ENCODE peak calls at places on chromosomes 11 and 22, in eight cellular contexts. One of them, this sample, is unnamed.

GRCh38 chr22:46972901-46973831 is 210.7 kb downstream of the TBC1D22A start:
- DNase-seq in NCI-H1092: no peak
- DNase-seq in pons: no peak
- DNase-seq in MCF 10A: no peak
- DNase-seq in tibial nerve: no peak
- DNase-seq in stimulated activated CD8-positive, alpha-beta memory T cell treated with anti-CD3 and anti-CD28 coated beads, Interleukin-4, amount 100 ng/mL, for 1 hour: no peak
- DNase-seq in A172: no peak
- DNase-seq in midbrain: no peak
- DNase-seq in this sample: no peak

GRCh38 chr22:44707752-44708151 is 5.7 kb downstream of the PRR5 start:
- DNase-seq in NCI-H1092: no peak
- DNase-seq in pons: no peak
- DNase-seq in MCF 10A: no peak
- DNase-seq in tibial nerve: no peak
- DNase-seq in stimulated activated CD8-positive, alpha-beta memory T cell treated with anti-CD3 and anti-CD28 coated beads, Interleukin-4, amount 100 ng/mL, for 1 hour: no peak
- DNase-seq in A172: no peak
- DNase-seq in midbrain: no peak
- DNase-seq in this sample: no peak

GRCh38 chr22:23225337-23225723 is 45.0 kb downstream of the BCR start:
- DNase-seq in NCI-H1092: no peak
- DNase-seq in pons: no peak
- DNase-seq in MCF 10A: no peak
- DNase-seq in tibial nerve: no peak
- DNase-seq in stimulated activated CD8-positive, alpha-beta memory T cell treated with anti-CD3 and anti-CD28 coated beads, Interleukin-4, amount 100 ng/mL, for 1 hour: no peak
- DNase-seq in A172: no peak
- DNase-seq in midbrain: no peak
- DNase-seq in this sample: no peak

GRCh38 chr11:120835601-120836228 is 188.2 kb upstream of the TBCEL start:
- DNase-seq in NCI-H1092: no peak
- DNase-seq in pons: no peak
- DNase-seq in MCF 10A: no peak
- DNase-seq in tibial nerve: no peak
- DNase-seq in stimulated activated CD8-positive, alpha-beta memory T cell treated with anti-CD3 and anti-CD28 coated beads, Interleukin-4, amount 100 ng/mL, for 1 hour: no peak
- DNase-seq in A172: no peak
- DNase-seq in midbrain: no peak
- DNase-seq in this sample: no peak

GRCh38 chr11:113781682-113782081 is 2.1 kb downstream of the CLDN25 start:
- DNase-seq in NCI-H1092: no peak
- DNase-seq in pons: no peak
- DNase-seq in MCF 10A: no peak
- DNase-seq in tibial nerve: no peak
- DNase-seq in stimulated activated CD8-positive, alpha-beta memory T cell treated with anti-CD3 and anti-CD28 coated beads, Interleukin-4, amount 100 ng/mL, for 1 hour: no peak
- DNase-seq in A172: no peak
- DNase-seq in midbrain: no peak
- DNase-seq in this sample: no peak

GRCh38 chr22:39517470-39517869 is 2.9 kb upstream of the ATF4 start:
- DNase-seq in NCI-H1092: no peak
- DNase-seq in pons: no peak
- DNase-seq in MCF 10A: no peak
- DNase-seq in tibial nerve: no peak
- DNase-seq in stimulated activated CD8-positive, alpha-beta memory T cell treated with anti-CD3 and anti-CD28 coated beads, Interleukin-4, amount 100 ng/mL, for 1 hour: no peak
- DNase-seq in A172: no peak
- DNase-seq in midbrain: no peak
- DNase-seq in this sample: no peak

GRCh38 chr22:50481440-50482106 is at the start of gene ADM2:
- DNase-seq in NCI-H1092: no peak
- DNase-seq in pons: no peak
- DNase-seq in MCF 10A: no peak
- DNase-seq in tibial nerve: no peak
- DNase-seq in stimulated activated CD8-positive, alpha-beta memory T cell treated with anti-CD3 and anti-CD28 coated beads, Interleukin-4, amount 100 ng/mL, for 1 hour: peak; percentile 39
- DNase-seq in A172: no peak
- DNase-seq in midbrain: no peak
- DNase-seq in this sample: peak; percentile 66

GRCh38 chr11:102794382-102794781 is 3.6 kb downstream of the MMP1 start:
- DNase-seq in NCI-H1092: no peak
- DNase-seq in pons: no peak
- DNase-seq in MCF 10A: peak; percentile 63
- DNase-seq in tibial nerve: no peak
- DNase-seq in stimulated activated CD8-positive, alpha-beta memory T cell treated with anti-CD3 and anti-CD28 coated beads, Interleukin-4, amount 100 ng/mL, for 1 hour: no peak
- DNase-seq in A172: peak; percentile 33
- DNase-seq in midbrain: no peak
- DNase-seq in this sample: no peak

GRCh38 chr11:33598426-33599069 is 102.1 kb downstream of the C11orf91 start:
- DNase-seq in NCI-H1092: peak; percentile 85
- DNase-seq in pons: peak; percentile 11
- DNase-seq in MCF 10A: no peak
- DNase-seq in tibial nerve: no peak
- DNase-seq in stimulated activated CD8-positive, alpha-beta memory T cell treated with anti-CD3 and anti-CD28 coated beads, Interleukin-4, amount 100 ng/mL, for 1 hour: no peak
- DNase-seq in A172: no peak
- DNase-seq in midbrain: peak; percentile 17
- DNase-seq in this sample: no peak

GRCh38 chr11:66341502-66342126 is 3.3 kb downstream of the BRMS1 start:
- DNase-seq in NCI-H1092: no peak
- DNase-seq in pons: no peak
- DNase-seq in MCF 10A: no peak
- DNase-seq in tibial nerve: no peak
- DNase-seq in stimulated activated CD8-positive, alpha-beta memory T cell treated with anti-CD3 and anti-CD28 coated beads, Interleukin-4, amount 100 ng/mL, for 1 hour: no peak
- DNase-seq in A172: no peak
- DNase-seq in midbrain: no peak
- DNase-seq in this sample: no peak

GRCh38 chr11:95302211-95302610 is 71.2 kb upstream of the SESN3 start:
- DNase-seq in NCI-H1092: no peak
- DNase-seq in pons: no peak
- DNase-seq in MCF 10A: no peak
- DNase-seq in tibial nerve: no peak
- DNase-seq in stimulated activated CD8-positive, alpha-beta memory T cell treated with anti-CD3 and anti-CD28 coated beads, Interleukin-4, amount 100 ng/mL, for 1 hour: no peak
- DNase-seq in A172: no peak
- DNase-seq in midbrain: no peak
- DNase-seq in this sample: no peak

GRCh38 chr22:23072035-23072910 is 2.0 kb downstream of the GNAZ start:
- DNase-seq in NCI-H1092: no peak
- DNase-seq in pons: no peak
- DNase-seq in MCF 10A: no peak
- DNase-seq in tibial nerve: no peak
- DNase-seq in stimulated activated CD8-positive, alpha-beta memory T cell treated with anti-CD3 and anti-CD28 coated beads, Interleukin-4, amount 100 ng/mL, for 1 hour: no peak
- DNase-seq in A172: no peak
- DNase-seq in midbrain: no peak
- DNase-seq in this sample: no peak

GRCh38 chr11:96779030-96779429 is 389.2 kb downstream of the JRKL start:
- DNase-seq in NCI-H1092: no peak
- DNase-seq in pons: no peak
- DNase-seq in MCF 10A: no peak
- DNase-seq in tibial nerve: no peak
- DNase-seq in stimulated activated CD8-positive, alpha-beta memory T cell treated with anti-CD3 and anti-CD28 coated beads, Interleukin-4, amount 100 ng/mL, for 1 hour: no peak
- DNase-seq in A172: no peak
- DNase-seq in midbrain: no peak
- DNase-seq in this sample: no peak

GRCh38 chr11:112310867-112311266 is 50.2 kb upstream of the PLET1 start:
- DNase-seq in NCI-H1092: no peak
- DNase-seq in pons: no peak
- DNase-seq in MCF 10A: no peak
- DNase-seq in tibial nerve: no peak
- DNase-seq in stimulated activated CD8-positive, alpha-beta memory T cell treated with anti-CD3 and anti-CD28 coated beads, Interleukin-4, amount 100 ng/mL, for 1 hour: no peak
- DNase-seq in A172: no peak
- DNase-seq in midbrain: no peak
- DNase-seq in this sample: no peak

GRCh38 chr22:19565382-19565902 is 41.2 kb upstream of the CLDN5 start:
- DNase-seq in NCI-H1092: no peak
- DNase-seq in pons: no peak
- DNase-seq in MCF 10A: no peak
- DNase-seq in tibial nerve: no peak
- DNase-seq in stimulated activated CD8-positive, alpha-beta memory T cell treated with anti-CD3 and anti-CD28 coated beads, Interleukin-4, amount 100 ng/mL, for 1 hour: no peak
- DNase-seq in A172: no peak
- DNase-seq in midbrain: no peak
- DNase-seq in this sample: no peak

GRCh38 chr11:114083256-114084252 is 24.0 kb downstream of the ZBTB16 start:
- DNase-seq in NCI-H1092: no peak
- DNase-seq in pons: no peak
- DNase-seq in MCF 10A: no peak
- DNase-seq in tibial nerve: no peak
- DNase-seq in stimulated activated CD8-positive, alpha-beta memory T cell treated with anti-CD3 and anti-CD28 coated beads, Interleukin-4, amount 100 ng/mL, for 1 hour: no peak
- DNase-seq in A172: no peak
- DNase-seq in midbrain: no peak
- DNase-seq in this sample: no peak

GRCh38 chr11:69896250-69896649 is 77.0 kb upstream of the FGF3 start:
- DNase-seq in NCI-H1092: no peak
- DNase-seq in pons: no peak
- DNase-seq in MCF 10A: no peak
- DNase-seq in tibial nerve: no peak
- DNase-seq in stimulated activated CD8-positive, alpha-beta memory T cell treated with anti-CD3 and anti-CD28 coated beads, Interleukin-4, amount 100 ng/mL, for 1 hour: no peak
- DNase-seq in A172: peak; percentile 40
- DNase-seq in midbrain: no peak
- DNase-seq in this sample: no peak